ENCODE peak calls at places on chromosomes 3 and 15, in eight cellular contexts. One of them, this sample, is unnamed.

GRCh38 chr15:98596885-98597343 is 51.4 kb upstream of the IGF1R start:
- DNase-seq in psoas muscle: no peak
- DNase-seq in A549: no peak
- DNase-seq in body of pancreas: no peak
- DNase-seq in CD8-positive, alpha-beta T cell: no peak
- DNase-seq in heart left ventricle: no peak
- DNase-seq in fibroblast of lung: peak; percentile 28
- DNase-seq in endothelial cell of umbilical vein: no peak
- DNase-seq in this sample: no peak

GRCh38 chr3:128559486-128560225 is 66.7 kb upstream of the GATA2 start:
- DNase-seq in CD8-positive, alpha-beta T cell: no peak
- DNase-seq in A549: peak; percentile 37
- DNase-seq in body of pancreas: no peak
- DNase-seq in heart left ventricle: no peak
- DNase-seq in psoas muscle: no peak
- DNase-seq in fibroblast of lung: no peak
- DNase-seq in endothelial cell of umbilical vein: peak; percentile 23
- DNase-seq in this sample: peak; percentile 42

GRCh38 chr15:68691667-68692066 is 112.9 kb downstream of the CORO2B start:
- DNase-seq in body of pancreas: peak; percentile 30
- DNase-seq in heart left ventricle: no peak
- DNase-seq in fibroblast of lung: no peak
- DNase-seq in A549: no peak
- DNase-seq in CD8-positive, alpha-beta T cell: no peak
- DNase-seq in endothelial cell of umbilical vein: no peak
- DNase-seq in psoas muscle: no peak
- DNase-seq in this sample: no peak

GRCh38 chr3:125418306-125418705 is 43.2 kb upstream of the ZNF148 start:
- DNase-seq in psoas muscle: no peak
- DNase-seq in fibroblast of lung: no peak
- DNase-seq in CD8-positive, alpha-beta T cell: no peak
- DNase-seq in body of pancreas: no peak
- DNase-seq in heart left ventricle: no peak
- DNase-seq in endothelial cell of umbilical vein: no peak
- DNase-seq in A549: no peak
- DNase-seq in this sample: no peak

GRCh38 chr3:128256131-128256530 is 102.8 kb downstream of the EEFSEC start:
- DNase-seq in heart left ventricle: no peak
- DNase-seq in psoas muscle: no peak
- DNase-seq in CD8-positive, alpha-beta T cell: no peak
- DNase-seq in endothelial cell of umbilical vein: no peak
- DNase-seq in A549: no peak
- DNase-seq in fibroblast of lung: no peak
- DNase-seq in body of pancreas: no peak
- DNase-seq in this sample: no peak

GRCh38 chr3:8556470-8556869 is 54.8 kb downstream of the LMCD1 start:
- DNase-seq in psoas muscle: no peak
- DNase-seq in heart left ventricle: no peak
- DNase-seq in fibroblast of lung: no peak
- DNase-seq in A549: no peak
- DNase-seq in endothelial cell of umbilical vein: no peak
- DNase-seq in CD8-positive, alpha-beta T cell: no peak
- DNase-seq in body of pancreas: no peak
- DNase-seq in this sample: no peak

GRCh38 chr15:25671132-25671531 is 192.0 kb downstream of the ATP10A start:
- DNase-seq in fibroblast of lung: no peak
- DNase-seq in psoas muscle: peak; percentile 42
- DNase-seq in body of pancreas: no peak
- DNase-seq in CD8-positive, alpha-beta T cell: no peak
- DNase-seq in endothelial cell of umbilical vein: no peak
- DNase-seq in A549: no peak
- DNase-seq in heart left ventricle: no peak
- DNase-seq in this sample: no peak

GRCh38 chr3:133570937-133571320 is 2.6 kb upstream of the CDV3 start:
- DNase-seq in body of pancreas: no peak
- DNase-seq in CD8-positive, alpha-beta T cell: no peak
- DNase-seq in A549: no peak
- DNase-seq in fibroblast of lung: no peak
- DNase-seq in psoas muscle: no peak
- DNase-seq in heart left ventricle: no peak
- DNase-seq in endothelial cell of umbilical vein: peak; percentile 22
- DNase-seq in this sample: no peak

GRCh38 chr3:138407236-138407907 is 27.0 kb upstream of the ESYT3 start:
- DNase-seq in fibroblast of lung: no peak
- DNase-seq in A549: no peak
- DNase-seq in heart left ventricle: no peak
- DNase-seq in endothelial cell of umbilical vein: no peak
- DNase-seq in body of pancreas: no peak
- DNase-seq in CD8-positive, alpha-beta T cell: no peak
- DNase-seq in psoas muscle: no peak
- DNase-seq in this sample: no peak

GRCh38 chr3:79491029-79491634 is 276.7 kb downstream of the ROBO1 start:
- DNase-seq in psoas muscle: no peak
- DNase-seq in heart left ventricle: no peak
- DNase-seq in body of pancreas: no peak
- DNase-seq in CD8-positive, alpha-beta T cell: no peak
- DNase-seq in fibroblast of lung: peak; percentile 27
- DNase-seq in A549: no peak
- DNase-seq in endothelial cell of umbilical vein: no peak
- DNase-seq in this sample: no peak

GRCh38 chr3:109685084-109686079 is 348.0 kb upstream of the DPPA4 start:
- DNase-seq in body of pancreas: peak; percentile 97
- DNase-seq in CD8-positive, alpha-beta T cell: no peak
- DNase-seq in fibroblast of lung: peak; percentile 99
- DNase-seq in psoas muscle: peak; percentile 67
- DNase-seq in heart left ventricle: peak; percentile 86
- DNase-seq in A549: peak; percentile 88
- DNase-seq in endothelial cell of umbilical vein: no peak
- DNase-seq in this sample: peak; percentile 85

GRCh38 chr3:21392521-21392920 is 358.5 kb downstream of the ZNF385D start:
- DNase-seq in CD8-positive, alpha-beta T cell: no peak
- DNase-seq in endothelial cell of umbilical vein: no peak
- DNase-seq in body of pancreas: no peak
- DNase-seq in fibroblast of lung: no peak
- DNase-seq in heart left ventricle: no peak
- DNase-seq in A549: no peak
- DNase-seq in psoas muscle: no peak
- DNase-seq in this sample: no peak

GRCh38 chr3:177658354-177658753 is 461.1 kb upstream of the TBL1XR1 start:
- DNase-seq in psoas muscle: no peak
- DNase-seq in heart left ventricle: no peak
- DNase-seq in endothelial cell of umbilical vein: no peak
- DNase-seq in CD8-positive, alpha-beta T cell: no peak
- DNase-seq in fibroblast of lung: no peak
- DNase-seq in body of pancreas: no peak
- DNase-seq in A549: no peak
- DNase-seq in this sample: no peak

GRCh38 chr3:47163023-47163989 is 607 bp downstream of the SETD2 start:
- DNase-seq in A549: peak; percentile 18
- DNase-seq in endothelial cell of umbilical vein: peak; percentile 57
- DNase-seq in CD8-positive, alpha-beta T cell: peak; percentile 38
- DNase-seq in fibroblast of lung: peak; percentile 44
- DNase-seq in heart left ventricle: peak; percentile 43
- DNase-seq in body of pancreas: peak; percentile 52
- DNase-seq in psoas muscle: no peak
- DNase-seq in this sample: no peak

GRCh38 chr3:76038949-76039348 is 253.6 kb upstream of the ZNF717 start:
- DNase-seq in body of pancreas: no peak
- DNase-seq in fibroblast of lung: no peak
- DNase-seq in CD8-positive, alpha-beta T cell: no peak
- DNase-seq in heart left ventricle: no peak
- DNase-seq in A549: no peak
- DNase-seq in psoas muscle: no peak
- DNase-seq in endothelial cell of umbilical vein: no peak
- DNase-seq in this sample: no peak

GRCh38 chr15:47717036-47717611 is at the start of gene SEMA6D:
- DNase-seq in endothelial cell of umbilical vein: peak; percentile 87
- DNase-seq in A549: peak; percentile 12
- DNase-seq in heart left ventricle: peak; percentile 77
- DNase-seq in CD8-positive, alpha-beta T cell: no peak
- DNase-seq in fibroblast of lung: peak; percentile 93
- DNase-seq in body of pancreas: peak; percentile 77
- DNase-seq in psoas muscle: peak; percentile 76
- DNase-seq in this sample: peak; percentile 86

GRCh38 chr15:42499888-42500609 is 4.6 kb downstream of the SNAP23 start:
- DNase-seq in body of pancreas: no peak
- DNase-seq in A549: no peak
- DNase-seq in psoas muscle: peak; percentile 18
- DNase-seq in fibroblast of lung: no peak
- DNase-seq in CD8-positive, alpha-beta T cell: no peak
- DNase-seq in heart left ventricle: no peak
- DNase-seq in endothelial cell of umbilical vein: peak; percentile 40
- DNase-seq in this sample: no peak

GRCh38 chr3:113439576-113439975 is 1.7 kb downstream of the CFAP44 start:
- DNase-seq in psoas muscle: no peak
- DNase-seq in fibroblast of lung: no peak
- DNase-seq in heart left ventricle: no peak
- DNase-seq in A549: no peak
- DNase-seq in CD8-positive, alpha-beta T cell: no peak
- DNase-seq in body of pancreas: no peak
- DNase-seq in endothelial cell of umbilical vein: no peak
- DNase-seq in this sample: no peak

GRCh38 chr3:179706233-179706632 is 53.4 kb downstream of the USP13 start:
- DNase-seq in heart left ventricle: no peak
- DNase-seq in fibroblast of lung: no peak
- DNase-seq in endothelial cell of umbilical vein: no peak
- DNase-seq in body of pancreas: no peak
- DNase-seq in A549: no peak
- DNase-seq in psoas muscle: peak; percentile 25
- DNase-seq in CD8-positive, alpha-beta T cell: no peak
- DNase-seq in this sample: no peak

GRCh38 chr3:193981534-193981933 is 154.4 kb upstream of the HES1 start:
- DNase-seq in body of pancreas: no peak
- DNase-seq in psoas muscle: no peak
- DNase-seq in endothelial cell of umbilical vein: peak; percentile 23
- DNase-seq in CD8-positive, alpha-beta T cell: no peak
- DNase-seq in heart left ventricle: no peak
- DNase-seq in A549: no peak
- DNase-seq in fibroblast of lung: no peak
- DNase-seq in this sample: no peak

GRCh38 chr3:59451800-59452741 is 402.2 kb upstream of the CFAP20DC start:
- DNase-seq in body of pancreas: no peak
- DNase-seq in psoas muscle: no peak
- DNase-seq in A549: no peak
- DNase-seq in CD8-positive, alpha-beta T cell: no peak
- DNase-seq in fibroblast of lung: no peak
- DNase-seq in heart left ventricle: no peak
- DNase-seq in endothelial cell of umbilical vein: no peak
- DNase-seq in this sample: no peak

GRCh38 chr3:99877180-99877579 is 59.5 kb downstream of the CMSS1 start:
- DNase-seq in heart left ventricle: no peak
- DNase-seq in A549: no peak
- DNase-seq in psoas muscle: no peak
- DNase-seq in endothelial cell of umbilical vein: no peak
- DNase-seq in CD8-positive, alpha-beta T cell: no peak
- DNase-seq in body of pancreas: no peak
- DNase-seq in fibroblast of lung: no peak
- DNase-seq in this sample: no peak
- H3K27ac ChIP-seq in heart left ventricle: peak overlapping the region; percentile 95
- H3K27ac ChIP-seq in A549: no peak overlapping the region
- H3K27ac ChIP-seq in psoas muscle: peak overlapping the region; percentile 88
- H3K27ac ChIP-seq in endothelial cell of umbilical vein: peak overlapping the region; percentile 99
- H3K27ac ChIP-seq in CD8-positive, alpha-beta T cell: no peak overlapping the region
- H3K27ac ChIP-seq in body of pancreas: peak overlapping the region; percentile 82
- H3K27ac ChIP-seq in fibroblast of lung: peak overlapping the region; percentile 95
- H3K27ac ChIP-seq in this sample: no peak overlapping the region

DNA sequence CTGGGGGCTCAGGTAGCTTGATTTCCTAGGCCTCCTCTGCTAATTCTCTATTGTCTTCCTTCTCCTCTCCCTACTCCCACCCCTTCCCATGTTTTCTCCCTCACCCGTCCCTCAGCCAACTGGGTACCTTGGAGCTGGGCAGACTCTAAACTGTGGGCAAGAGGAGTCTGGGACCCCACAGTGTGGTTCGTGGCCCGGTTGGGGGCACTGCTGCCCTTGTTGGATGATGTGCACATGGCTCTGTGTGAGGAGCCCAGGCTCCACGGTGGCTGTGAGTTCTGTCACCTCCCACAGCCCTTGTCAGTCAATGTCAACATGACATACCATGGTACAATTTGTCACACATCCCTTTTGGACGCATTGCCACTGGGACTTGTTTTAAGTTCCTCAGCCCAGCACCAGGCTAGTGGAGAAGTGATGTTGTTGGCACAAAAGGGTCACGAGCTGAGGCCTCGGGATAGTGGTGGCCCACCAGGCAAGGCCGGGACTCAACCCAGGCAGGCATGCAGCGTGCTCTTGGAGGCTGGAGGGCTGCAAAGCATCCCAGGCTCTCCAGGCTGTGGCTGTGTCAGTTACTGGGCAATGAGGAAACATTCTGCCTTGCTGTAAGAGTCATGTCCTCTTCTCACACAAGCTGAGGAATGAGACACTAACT is 142.3 kb downstream of the TLE3 start:
- DNase-seq in body of pancreas: no peak
- DNase-seq in CD8-positive, alpha-beta T cell: no peak
- DNase-seq in A549: no peak
- DNase-seq in heart left ventricle: no peak
- DNase-seq in fibroblast of lung: no peak
- DNase-seq in endothelial cell of umbilical vein: no peak
- DNase-seq in psoas muscle: no peak
- DNase-seq in this sample: no peak
- TF ChIP-seq CTCF in body of pancreas: no peak
- TF ChIP-seq CTCF in CD8-positive, alpha-beta T cell: no peak
- TF ChIP-seq CTCF in A549: no peak
- TF ChIP-seq CTCF in heart left ventricle: no peak
- TF ChIP-seq CTCF in fibroblast of lung: no peak
- TF ChIP-seq CTCF in endothelial cell of umbilical vein: no peak
- TF ChIP-seq CTCF in psoas muscle: no peak
- TF ChIP-seq CTCF in this sample: no peak

GRCh38 chr3:183662099-183662498 is 26.7 kb downstream of the KLHL24 start:
- DNase-seq in psoas muscle: no peak
- DNase-seq in endothelial cell of umbilical vein: no peak
- DNase-seq in CD8-positive, alpha-beta T cell: no peak
- DNase-seq in heart left ventricle: no peak
- DNase-seq in A549: no peak
- DNase-seq in fibroblast of lung: no peak
- DNase-seq in body of pancreas: no peak
- DNase-seq in this sample: no peak

DNA sequence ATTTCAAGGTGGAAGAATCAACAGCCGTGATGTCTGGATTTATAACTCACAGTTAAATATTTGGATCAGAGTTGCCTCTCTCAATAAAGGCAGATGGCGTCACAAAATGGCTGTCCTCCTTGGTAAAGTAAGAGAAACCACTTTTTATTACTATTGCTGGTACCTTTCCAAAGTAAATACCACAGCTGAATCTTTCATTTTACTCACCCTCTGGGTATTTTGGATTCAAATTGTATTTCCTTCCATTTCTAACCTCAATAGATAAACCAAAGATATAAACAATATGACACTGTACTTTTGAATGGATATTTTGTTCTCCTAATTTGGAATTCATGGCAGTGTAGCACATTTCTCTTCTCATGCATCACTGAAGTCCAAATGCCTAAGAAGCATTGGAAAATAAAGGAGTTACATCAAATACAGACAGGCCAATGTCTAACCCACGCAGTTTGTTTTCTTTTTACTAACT is 29.5 kb downstream of the KLHL24 start:
- DNase-seq in psoas muscle: no peak
- DNase-seq in fibroblast of lung: peak; percentile 97
- DNase-seq in CD8-positive, alpha-beta T cell: no peak
- DNase-seq in body of pancreas: no peak
- DNase-seq in endothelial cell of umbilical vein: peak; percentile 63
- DNase-seq in heart left ventricle: no peak
- DNase-seq in A549: no peak
- DNase-seq in this sample: peak; percentile 11
- H3K27ac ChIP-seq in psoas muscle: no peak overlapping the region
- H3K27ac ChIP-seq in fibroblast of lung: no peak overlapping the region
- H3K27ac ChIP-seq in CD8-positive, alpha-beta T cell: no peak overlapping the region
- H3K27ac ChIP-seq in body of pancreas: no peak overlapping the region
- H3K27ac ChIP-seq in endothelial cell of umbilical vein: no peak overlapping the region
- H3K27ac ChIP-seq in heart left ventricle: no peak overlapping the region
- H3K27ac ChIP-seq in A549: no peak overlapping the region
- H3K27ac ChIP-seq in this sample: no peak overlapping the region

GRCh38 chr15:84816694-84817460 is at the start of gene ALPK3:
- DNase-seq in body of pancreas: peak; percentile 68
- DNase-seq in fibroblast of lung: no peak
- DNase-seq in CD8-positive, alpha-beta T cell: no peak
- DNase-seq in A549: no peak
- DNase-seq in heart left ventricle: peak; percentile 89
- DNase-seq in psoas muscle: peak; percentile 83
- DNase-seq in endothelial cell of umbilical vein: peak; percentile 56
- DNase-seq in this sample: no peak
- TF ChIP-seq CTCF in body of pancreas: no peak
- TF ChIP-seq CTCF in fibroblast of lung: no peak
- TF ChIP-seq CTCF in CD8-positive, alpha-beta T cell: no peak
- TF ChIP-seq CTCF in A549: no peak
- TF ChIP-seq CTCF in heart left ventricle: peak; percentile 37
- TF ChIP-seq CTCF in psoas muscle: peak; percentile 34
- TF ChIP-seq CTCF in endothelial cell of umbilical vein: peak; percentile 13
- TF ChIP-seq CTCF in this sample: no peak